ENCODE peak calls at places on chromosomes 3 and 15, in four cellular contexts. C is psoas muscle, J is neural progenitor cell, W is stomach. N is an unnamed sample.

GRCh38 chr15:36996538-36997181 is 103.7 kb downstream of the MEIS2 start:
- DNase-seq in C (no peak), J (no peak), W (no peak), N (no peak)

GRCh38 chr3:24119321-24119751 is 174.2 kb downstream of the NR1D2 start:
- DNase-seq in C (no peak), J (no peak), W (no peak), N (no peak)

GRCh38 chr3:151395806-151396205 is 11.3 kb upstream of the P2RY12 start:
- DNase-seq in C (no peak), J (no peak), W (no peak), N (no peak)

GRCh38 chr15:74330861-74331408 is 36.5 kb downstream of the CYP11A1 start:
- DNase-seq in C (no peak), J (no peak), W (no peak), N (no peak)

GRCh38 chr3:140370686-140371085 is 307.2 kb upstream of the TRIM42 start:
- DNase-seq in C (no peak), J (no peak), W (no peak), N (no peak)

GRCh38 chr15:31486906-31487695 is 160.5 kb downstream of the KLF13 start:
- DNase-seq in C (no peak), J (no peak), W (peak; percentile 24), N (no peak)

GRCh38 chr3:35492846-35493245 is 146.5 kb upstream of the ARPP21 start:
- DNase-seq in C (no peak), J (no peak), W (no peak), N (no peak)

GRCh38 chr3:132637590-132637989 is 22.0 kb downstream of the ACAD11 start:
- DNase-seq in C (no peak), J (no peak), W (no peak), N (no peak)

GRCh38 chr3:30934208-30934550 is 39.7 kb upstream of the GADL1 start:
- DNase-seq in C (no peak), J (peak; percentile 55), W (no peak), N (no peak)

GRCh38 chr3:150805380-150805779 is 42.4 kb upstream of the SIAH2 start:
- DNase-seq in C (no peak), J (no peak), W (no peak), N (no peak)

GRCh38 chr3:64218746-64219145 is 6.5 kb downstream of the PRICKLE2 start:
- DNase-seq in C (no peak), J (no peak), W (no peak), N (no peak)

GRCh38 chr15:44804303-44805046 is 68.1 kb downstream of the TRIM69 start:
- DNase-seq in C (no peak), J (no peak), W (no peak), N (no peak)

GRCh38 chr15:67190326-67190725 is 64.1 kb downstream of the AAGAB start:
- DNase-seq in C (no peak), J (no peak), W (no peak), N (no peak)

GRCh38 chr15:29226431-29227216 is 43.0 kb downstream of the NSMCE3 start:
- DNase-seq in C (no peak), J (no peak), W (no peak), N (no peak)

GRCh38 chr3:125403789-125404188 is 28.7 kb upstream of the ZNF148 start:
- DNase-seq in C (no peak), J (no peak), W (no peak), N (no peak)

GRCh38 chr3:146326875-146327543 is 76.1 kb upstream of the PLSCR4 start:
- DNase-seq in C (no peak), J (peak; percentile 34), W (peak; percentile 47), N (no peak)

GRCh38 chr15:42384597-42384996 is 25.3 kb downstream of the CAPN3 start:
- DNase-seq in C (no peak), J (no peak), W (no peak), N (no peak)

GRCh38 chr3:4849739-4850138 is 129.5 kb upstream of the BHLHE40 start:
- DNase-seq in C (no peak), J (no peak), W (no peak), N (no peak)

GRCh38 chr3:113629941-113630340 is 66.5 kb downstream of the USF3 start:
- DNase-seq in C (no peak), J (peak; percentile 11), W (no peak), N (no peak)

GRCh38 chr3:37987751-37988179 is 2.8 kb upstream of the VILL start:
- DNase-seq in C (no peak), J (no peak), W (peak; percentile 64), N (no peak)

GRCh38 chr15:55337160-55337559 is 18.1 kb downstream of the PIGB start:
- DNase-seq in C (no peak), J (no peak), W (no peak), N (no peak)

GRCh38 chr3:121624147-121624852 is 31.1 kb downstream of the FBXO40 start:
- DNase-seq in C (no peak), J (no peak), W (no peak), N (no peak)

GRCh38 chr3:178193846-178194245 is 342.4 kb upstream of the KCNMB2 start:
- DNase-seq in C (no peak), J (no peak), W (no peak), N (no peak)

DNA sequence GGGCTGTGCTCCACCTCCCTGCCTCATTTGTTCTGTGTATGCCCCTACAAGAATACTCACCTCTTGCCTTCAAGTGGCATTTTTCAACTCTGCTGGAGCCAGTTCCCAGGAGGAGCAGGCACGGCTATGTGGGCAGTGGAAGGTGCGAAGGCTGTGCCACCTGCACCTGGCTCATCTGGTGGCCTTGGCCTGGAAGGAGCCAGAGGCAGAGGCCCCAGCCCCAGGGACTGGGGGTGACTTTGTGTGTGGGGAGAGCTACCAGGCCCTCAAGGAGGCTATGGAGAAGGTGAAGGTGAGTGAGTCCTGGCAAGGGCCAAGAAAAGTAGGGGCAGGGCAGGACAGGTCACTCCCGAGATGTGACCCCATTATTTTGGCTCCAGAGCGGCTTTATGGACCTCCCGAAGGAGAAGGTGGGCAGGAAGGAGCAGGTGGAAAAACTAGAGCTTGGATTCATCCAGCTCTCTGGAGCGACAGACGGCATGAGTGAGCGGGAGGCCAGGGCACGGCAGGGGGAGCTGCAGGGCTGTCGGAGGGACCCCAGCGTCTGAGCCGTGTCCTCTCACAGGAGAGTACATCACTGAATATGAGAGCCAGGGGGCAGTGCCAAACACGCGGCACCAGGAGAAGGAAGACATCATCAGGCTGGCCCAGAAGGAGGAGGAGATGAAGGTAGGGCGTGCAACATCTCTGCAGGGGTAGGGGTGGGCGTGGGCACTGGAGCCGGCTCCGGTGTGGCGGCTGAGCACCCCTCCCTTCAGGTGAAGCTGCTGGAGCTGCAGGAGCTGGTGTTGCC is 57.3 kb upstream of the UBE2Q2 start:
- DNase-seq in C (no peak), J (peak; percentile 81), W (no peak), N (no peak)
- H3K4me3 ChIP-seq in C (no peak overlapping the region), J (peak overlapping the region; percentile 31), W (no peak overlapping the region), N (no peak overlapping the region)

DNA sequence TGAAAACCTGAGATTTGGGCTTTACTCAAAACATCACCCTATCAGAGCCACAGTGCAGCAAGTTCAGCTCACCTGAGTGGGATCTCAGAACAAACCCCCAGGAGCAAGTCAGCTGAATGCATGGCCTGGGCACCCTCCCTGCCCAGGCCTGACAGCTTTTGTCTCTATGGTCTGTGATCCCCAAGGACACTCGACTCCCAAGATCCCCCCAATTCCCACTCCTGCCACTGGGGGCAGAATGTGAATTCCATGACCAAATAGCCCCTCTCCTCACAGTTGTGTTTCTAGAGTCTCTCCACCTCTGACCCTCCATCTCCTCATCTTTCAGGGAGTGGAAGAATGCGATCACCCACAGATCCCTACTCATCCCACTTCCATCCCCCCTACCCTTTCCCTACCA is 58.9 kb downstream of the ZNF445 start:
- DNase-seq in C (no peak), J (peak; percentile 42), W (no peak), N (no peak)
- TF ChIP-seq CTCF in C (no peak), J (peak; percentile 45), W (no peak), N (peak; percentile 60)

DNA sequence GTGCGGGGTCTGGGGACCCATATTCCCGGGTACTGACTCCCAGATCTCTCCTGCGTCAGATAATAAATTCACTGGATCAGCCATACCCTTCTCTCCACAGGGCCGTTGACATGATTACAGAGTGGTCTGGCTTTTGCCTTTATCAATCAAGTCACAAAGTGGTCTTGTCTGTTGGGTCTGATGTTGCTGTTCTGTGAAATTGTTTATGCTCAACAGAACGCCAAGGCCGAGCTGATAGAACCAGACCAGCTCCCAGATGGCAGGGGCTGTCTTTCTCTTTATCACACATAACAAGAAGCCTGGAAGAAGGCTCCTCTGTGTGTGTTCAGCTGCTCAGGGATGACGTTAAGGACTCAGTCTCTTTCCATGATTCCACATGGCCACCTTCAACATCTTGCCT is 751 bp upstream of the DCLK3 start:
- DNase-seq in C (no peak), J (no peak), W (no peak), N (no peak)
- H3K4me3 ChIP-seq in C (peak overlapping the region; percentile 56), J (no peak overlapping the region), W (no peak overlapping the region), N (no peak overlapping the region)

GRCh38 chr15:83210619-83211018 is 3.0 kb upstream of the HDGFL3 start:
- DNase-seq in C (no peak), J (no peak), W (no peak), N (no peak)
- TF ChIP-seq CTCF in C (no peak), J (no peak), W (no peak), N (no peak)

GRCh38 chr3:78029775-78030174 is 989.9 kb downstream of the ROBO2 start:
- DNase-seq in C (peak; percentile 27), J (no peak), W (no peak), N (no peak)

DNA sequence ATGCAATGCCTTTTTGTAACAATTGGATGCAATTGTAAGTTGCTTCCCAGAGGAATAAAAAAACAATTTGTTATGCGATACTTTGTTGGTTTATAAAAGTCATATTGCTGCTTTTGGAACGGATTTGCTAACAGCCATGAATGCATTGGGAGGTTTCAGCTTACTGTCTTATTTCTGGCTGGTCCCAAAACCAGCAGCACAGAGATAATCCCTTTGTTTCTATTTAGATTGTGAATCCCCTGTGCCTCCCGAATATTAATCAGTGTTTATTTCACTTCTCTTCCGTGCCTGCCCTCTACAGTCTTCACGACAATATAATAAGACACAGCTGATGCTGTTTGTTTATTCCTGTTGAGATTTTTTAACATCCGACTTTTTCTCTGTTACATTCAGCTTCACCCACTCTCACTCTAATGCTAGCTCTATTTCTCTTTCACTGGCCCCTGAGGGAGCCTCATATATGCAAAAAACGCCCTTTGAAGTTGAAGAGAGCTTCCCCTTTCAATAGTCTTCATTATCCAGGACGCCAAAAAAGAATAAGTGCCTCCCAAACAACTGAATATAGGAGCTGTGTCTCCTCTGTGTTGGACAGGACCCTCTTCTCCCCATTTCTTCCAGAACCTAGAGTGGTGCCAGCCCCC is 995.2 kb downstream of the ROBO2 start:
- DNase-seq in C (no peak), J (peak; percentile 26), W (no peak), N (no peak)
- H3K4me3 ChIP-seq in C (no peak overlapping the region), J (peak overlapping the region; percentile 30), W (no peak overlapping the region), N (no peak overlapping the region)

GRCh38 chr3:120244834-120245225 is 40.2 kb downstream of the GPR156 start:
- DNase-seq in C (no peak), J (peak; percentile 48), W (no peak), N (no peak)
- TF ChIP-seq CTCF in C (no peak), J (no peak), W (no peak), N (no peak)